ENCODE peak calls at places on chromosomes 2 and 18, in six cellular contexts. A is thoracic aorta, E is AG10803, S is AG09309, D is foreskin fibroblast, W is uterus. F is an unnamed sample.

GRCh38 chr2:75064691-75065396 is 106.4 kb downstream of the POLE4 start:
- DNase-seq in S (no peak), E (peak; percentile 29), D (peak; percentile 70), W (no peak), A (no peak), F (no peak)

GRCh38 chr2:43803113-43803512 is 29.3 kb downstream of the DYNC2LI1 start:
- DNase-seq in D (no peak), S (no peak), W (no peak), A (no peak), E (peak; percentile 2), F (no peak)

GRCh38 chr2:8685697-8686358 is 4.0 kb downstream of the ID2 start:
- DNase-seq in E (peak; percentile 27), A (no peak), D (peak; percentile 73), S (no peak), W (peak; percentile 47), F (no peak)

GRCh38 chr2:41965886-41966285 is 81.9 kb upstream of the PKDCC start:
- DNase-seq in S (peak; percentile 50), A (no peak), D (peak; percentile 44), W (peak; percentile 67), E (peak; percentile 85), F (no peak)

GRCh38 chr2:141020346-141020745 is 1110.5 kb downstream of the LRP1B start:
- DNase-seq in E (peak; percentile 14), W (no peak), D (peak; percentile 55), A (no peak), S (no peak), F (no peak)

GRCh38 chr2:81894451-81894990 is 1590.0 kb upstream of the LRRTM1 start:
- DNase-seq in D (peak; percentile 39), S (no peak), A (no peak), E (no peak), W (no peak), F (no peak)

GRCh38 chr18:35495821-35496368 is 1.9 kb downstream of the INO80C start:
- DNase-seq in D (peak; percentile 27), A (no peak), W (no peak), S (no peak), E (no peak), F (no peak)

GRCh38 chr2:107811376-107811775 is 15.3 kb upstream of the RGPD4 start:
- DNase-seq in S (no peak), E (no peak), A (no peak), W (no peak), D (no peak), F (no peak)

GRCh38 chr18:61587865-61588264 is 254.6 kb downstream of the CDH20 start:
- DNase-seq in S (no peak), E (no peak), A (no peak), D (peak; percentile 46), W (no peak), F (no peak)

GRCh38 chr18:28884304-28884703 is 707.4 kb upstream of the CDH2 start:
- DNase-seq in D (no peak), S (no peak), E (no peak), W (no peak), A (no peak), F (no peak)

GRCh38 chr18:48565105-48565504 is 26.3 kb downstream of the CTIF start:
- DNase-seq in S (no peak), D (no peak), A (no peak), W (no peak), E (no peak), F (no peak)

GRCh38 chr2:69731575-69731974 is 10.4 kb upstream of the ANXA4 start:
- DNase-seq in S (no peak), A (no peak), E (no peak), W (no peak), D (no peak), F (no peak)

GRCh38 chr18:75141166-75141565 is 67.8 kb downstream of the PTGR3 start:
- DNase-seq in A (no peak), S (no peak), W (no peak), E (no peak), D (no peak), F (no peak)

GRCh38 chr2:224008702-224009261 is 30.3 kb downstream of the SERPINE2 start:
- DNase-seq in E (peak; percentile 48), D (no peak), A (no peak), W (no peak), S (no peak), F (no peak)

GRCh38 chr2:61759718-61760117 is 94.1 kb downstream of the FAM161A start:
- DNase-seq in A (no peak), D (peak; percentile 82), W (no peak), S (no peak), E (peak; percentile 57), F (peak; percentile 28)

GRCh38 chr2:120760446-120761135 is 24.9 kb downstream of the GLI2 start:
- DNase-seq in W (peak; percentile 64), S (no peak), A (no peak), D (peak; percentile 59), E (no peak), F (no peak)

GRCh38 chr2:227788556-227788955 is 25.1 kb upstream of the CCL20 start:
- DNase-seq in E (no peak), A (no peak), W (no peak), D (no peak), S (no peak), F (no peak)

GRCh38 chr2:233063269-233063975 is 3.3 kb downstream of the INPP5D start:
- DNase-seq in A (no peak), W (peak; percentile 55), E (no peak), D (no peak), S (no peak), F (no peak)
- H3K4me3 ChIP-seq in A (no peak overlapping the region), W (no peak overlapping the region), E (no peak overlapping the region), D (no peak overlapping the region), S (no peak overlapping the region), F (no peak overlapping the region)

GRCh38 chr2:73071452-73072399 is at the start of gene SFXN5:
- DNase-seq in W (peak; percentile 96), D (peak; percentile 96), A (peak; percentile 90), S (peak; percentile 52), E (peak; percentile 90), F (no peak)
- TF ChIP-seq CTCF in W (peak; percentile 15), D (no peak), A (peak; percentile 40), S (peak; percentile 22), E (peak; percentile 23), F (peak; percentile 16)

DNA sequence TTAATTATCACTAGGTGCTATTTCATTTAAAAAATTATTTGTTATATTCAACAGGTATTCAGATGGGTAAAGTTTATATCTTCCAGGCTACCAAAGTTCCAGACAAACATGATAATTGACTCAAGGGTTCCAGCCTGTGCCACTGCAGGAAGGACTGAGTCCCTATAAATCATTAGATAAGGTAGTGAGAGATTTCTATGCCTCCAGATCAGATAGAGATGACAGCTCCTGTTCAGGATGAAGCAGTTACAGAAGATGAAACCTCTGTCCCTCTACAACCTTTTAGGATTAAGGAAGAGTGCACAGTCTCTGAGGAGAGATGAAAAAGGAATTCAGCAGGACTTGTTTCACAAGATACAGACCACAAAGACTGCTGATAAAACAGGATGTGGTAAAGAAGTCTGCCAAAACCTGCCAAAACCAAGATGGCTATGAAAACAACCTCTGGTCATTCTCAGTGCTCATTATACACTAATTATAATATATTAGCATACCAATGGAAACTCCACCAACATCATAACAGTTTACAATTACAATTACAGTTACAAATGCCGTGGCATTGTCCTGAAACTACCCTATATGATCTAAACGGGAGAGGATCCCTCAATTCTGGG is 288.6 kb downstream of the PDE11A start:
- DNase-seq in E (peak; percentile 92), A (no peak), D (peak; percentile 9), S (peak; percentile 71), W (no peak), F (no peak)
- H3K4me3 ChIP-seq in E (peak overlapping the region; percentile 28), A (peak overlapping the region; percentile 29), D (no peak overlapping the region), S (no peak overlapping the region), W (no peak overlapping the region), F (no peak overlapping the region)

GRCh38 chr18:72530622-72531021 is 13.5 kb downstream of the CBLN2 start:
- DNase-seq in D (peak; percentile 19), E (no peak), A (no peak), S (no peak), W (no peak), F (no peak)
- TF ChIP-seq CTCF in D (no peak), E (no peak), A (no peak), S (peak; percentile 23), W (no peak), F (no peak)

GRCh38 chr2:205617905-205618304 is 64.4 kb upstream of the NRP2 start:
- DNase-seq in D (no peak), A (no peak), W (no peak), E (no peak), S (no peak), F (no peak)
- H3K4me3 ChIP-seq in D (no peak overlapping the region), A (no peak overlapping the region), W (no peak overlapping the region), E (no peak overlapping the region), S (no peak overlapping the region), F (no peak overlapping the region)

DNA sequence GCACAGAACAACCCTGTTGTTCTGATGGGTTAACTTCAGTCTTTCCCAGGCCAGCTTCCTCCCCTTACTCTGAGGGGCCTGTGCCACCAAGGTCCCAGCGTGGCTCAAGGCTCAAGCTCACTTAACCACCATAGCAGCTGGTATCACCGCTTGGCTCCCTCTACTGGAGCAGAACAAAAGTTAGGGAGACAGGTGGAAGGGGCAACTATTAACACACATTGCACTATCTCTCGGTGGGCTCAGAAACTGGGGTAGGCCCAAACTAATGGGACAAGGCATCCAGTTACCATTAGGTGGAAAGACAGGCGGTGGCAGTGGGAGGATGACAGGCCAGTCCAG is 88.7 kb upstream of the ATL2 start:
- DNase-seq in E (peak; percentile 18), D (peak; percentile 52), S (no peak), W (no peak), A (no peak), F (no peak)
- TF ChIP-seq CTCF in E (peak; percentile 53), D (peak; percentile 44), S (peak; percentile 61), W (no peak), A (no peak), F (peak; percentile 48)

DNA sequence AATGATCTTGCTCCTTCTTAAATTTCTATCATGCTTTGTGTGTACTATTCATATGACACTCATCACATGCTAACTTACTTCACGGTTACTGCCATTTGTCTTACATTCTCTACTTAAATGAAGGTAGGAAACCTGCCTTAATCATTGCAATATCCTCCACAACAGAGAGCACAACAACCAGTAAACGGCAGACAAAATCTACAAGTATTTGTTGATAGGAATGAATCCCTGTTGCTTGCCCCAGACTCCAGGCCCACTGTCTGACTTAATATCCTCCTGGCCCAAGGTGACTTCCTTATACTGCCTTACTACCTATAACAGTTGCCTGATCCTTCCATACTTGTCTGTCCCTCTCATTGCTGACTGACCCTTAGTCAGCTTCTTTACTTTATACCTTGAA is 3.5 kb downstream of the PPP3R1 start:
- DNase-seq in A (no peak), S (no peak), W (no peak), E (no peak), D (no peak), F (no peak)
- H3K4me3 ChIP-seq in A (no peak overlapping the region), S (no peak overlapping the region), W (no peak overlapping the region), E (no peak overlapping the region), D (no peak overlapping the region), F (no peak overlapping the region)